ENCODE peak calls at places on chromosomes 16 and 17, in five cellular contexts. A is activated T-helper 1 cell treated with anti-CD3 and anti-CD28 coated beads, Interleukin-2, amount 50 U/mL, for 16 hours; J is EL; T is NCI-H345; X is tibial nerve. Z is an unnamed sample.

GRCh38 chr17:43360376-43360738 is 38.4 kb upstream of the ARL4D start:
- DNase-seq in A (no peak), J (no peak), T (peak), X (peak), Z (peak)

GRCh38 chr17:2250140-2251095 is 53.2 kb downstream of the SMG6 start:
- DNase-seq in A (no peak), J (peak), T (no peak), X (no peak), Z (no peak)

GRCh38 chr17:51921500-51921899 is 237.0 kb downstream of the CA10 start:
- DNase-seq in A (no peak), J (no peak), T (no peak), X (no peak), Z (no peak)

GRCh38 chr16:55711959-55712876 is 56.4 kb downstream of the SLC6A2 start:
- DNase-seq in A (peak), J (peak), T (peak), X (peak), Z (no peak)

GRCh38 chr16:69744363-69745231 is 10.1 kb downstream of the NOB1 start:
- DNase-seq in A (no peak), J (no peak), T (no peak), X (no peak), Z (no peak)

GRCh38 chr17:13429201-13429600 is 172.5 kb downstream of the HS3ST3A1 start:
- DNase-seq in A (no peak), J (peak), T (no peak), X (peak), Z (no peak)

GRCh38 chr16:7601100-7601499 is 268.5 kb downstream of the RBFOX1 start:
- DNase-seq in A (no peak), J (no peak), T (no peak), X (no peak), Z (no peak)

GRCh38 chr16:73219176-73219575 is 171.2 kb upstream of the ZFHX3 start:
- DNase-seq in A (no peak), J (no peak), T (no peak), X (no peak), Z (no peak)

GRCh38 chr17:27952366-27952765 is 59.2 kb upstream of the LYRM9 start:
- DNase-seq in A (no peak), J (no peak), T (no peak), X (no peak), Z (no peak)

GRCh38 chr16:79997257-79997656 is 396.7 kb upstream of the MAF start:
- DNase-seq in A (no peak), J (peak), T (no peak), X (no peak), Z (no peak)

GRCh38 chr16:87487361-87487924 is 5.4 kb downstream of the ZCCHC14 start:
- DNase-seq in A (no peak), J (no peak), T (peak), X (no peak), Z (no peak)